ENCODE peak calls at places on chromosomes 1 and 21, in five cellular contexts. One of them, this sample, is unnamed.

GRCh38 chr21:14862794-14863720 is 201.7 kb downstream of the NRIP1 start:
- DNase-seq in MM.1S: peak
- DNase-seq in neural progenitor cell: peak
- DNase-seq in hepatocyte: peak
- DNase-seq in K562: peak
- DNase-seq in this sample: no peak

GRCh38 chr1:17922833-17923232 is 167.7 kb downstream of the ACTL8 start:
- DNase-seq in MM.1S: no peak
- DNase-seq in K562: peak
- DNase-seq in neural progenitor cell: peak
- DNase-seq in hepatocyte: peak
- DNase-seq in this sample: no peak

GRCh38 chr1:234141006-234141405 is 232.2 kb upstream of the COA6 start:
- DNase-seq in neural progenitor cell: no peak
- DNase-seq in hepatocyte: no peak
- DNase-seq in K562: no peak
- DNase-seq in MM.1S: no peak
- DNase-seq in this sample: no peak

GRCh38 chr1:33683913-33684312 is 180.0 kb upstream of the HMGB4 start:
- DNase-seq in hepatocyte: no peak
- DNase-seq in K562: no peak
- DNase-seq in neural progenitor cell: peak
- DNase-seq in MM.1S: no peak
- DNase-seq in this sample: no peak

GRCh38 chr21:35075546-35075945 is 26.4 kb upstream of the RUNX1 start:
- DNase-seq in neural progenitor cell: no peak
- DNase-seq in hepatocyte: peak
- DNase-seq in MM.1S: no peak
- DNase-seq in K562: no peak
- DNase-seq in this sample: no peak

GRCh38 chr1:17420361-17420760 is 19.1 kb downstream of the RCC2 start:
- DNase-seq in hepatocyte: no peak
- DNase-seq in MM.1S: no peak
- DNase-seq in neural progenitor cell: no peak
- DNase-seq in K562: no peak
- DNase-seq in this sample: no peak

GRCh38 chr1:104488296-104489015 is 738.8 kb downstream of the AMY1C start:
- DNase-seq in K562: no peak
- DNase-seq in hepatocyte: no peak
- DNase-seq in neural progenitor cell: no peak
- DNase-seq in MM.1S: no peak
- DNase-seq in this sample: no peak

GRCh38 chr1:40939320-40940059 is 40.0 kb upstream of the CTPS1 start:
- DNase-seq in hepatocyte: peak
- DNase-seq in neural progenitor cell: no peak
- DNase-seq in MM.1S: no peak
- DNase-seq in K562: peak
- DNase-seq in this sample: no peak

GRCh38 chr1:207102659-207103058 is 1.4 kb upstream of the C4BPA start:
- DNase-seq in K562: no peak
- DNase-seq in neural progenitor cell: no peak
- DNase-seq in MM.1S: no peak
- DNase-seq in hepatocyte: no peak
- DNase-seq in this sample: no peak

GRCh38 chr1:145795257-145795881 is 28.5 kb downstream of the RNF115 start:
- DNase-seq in neural progenitor cell: no peak
- DNase-seq in MM.1S: no peak
- DNase-seq in hepatocyte: no peak
- DNase-seq in K562: peak
- DNase-seq in this sample: no peak

GRCh38 chr1:5514519-5515183 is 477.6 kb downstream of the NPHP4 start:
- DNase-seq in hepatocyte: peak
- DNase-seq in K562: peak
- DNase-seq in neural progenitor cell: peak
- DNase-seq in MM.1S: peak
- DNase-seq in this sample: peak

GRCh38 chr1:42479621-42480020 is 16.5 kb downstream of the CCDC30 start:
- DNase-seq in hepatocyte: no peak
- DNase-seq in K562: peak
- DNase-seq in MM.1S: no peak
- DNase-seq in neural progenitor cell: peak
- DNase-seq in this sample: peak

GRCh38 chr1:42477775-42478174 is 14.7 kb downstream of the CCDC30 start:
- DNase-seq in hepatocyte: no peak
- DNase-seq in K562: no peak
- DNase-seq in neural progenitor cell: no peak
- DNase-seq in MM.1S: no peak
- DNase-seq in this sample: no peak

GRCh38 chr1:42480921-42481320 is 17.8 kb downstream of the CCDC30 start:
- DNase-seq in K562: no peak
- DNase-seq in neural progenitor cell: no peak
- DNase-seq in MM.1S: no peak
- DNase-seq in hepatocyte: no peak
- DNase-seq in this sample: no peak

GRCh38 chr1:42484382-42484781 is 21.3 kb downstream of the CCDC30 start:
- DNase-seq in K562: no peak
- DNase-seq in neural progenitor cell: peak
- DNase-seq in MM.1S: no peak
- DNase-seq in hepatocyte: peak
- DNase-seq in this sample: peak

GRCh38 chr1:42482635-42483153 is 19.6 kb downstream of the CCDC30 start:
- DNase-seq in K562: no peak
- DNase-seq in hepatocyte: no peak
- DNase-seq in neural progenitor cell: no peak
- DNase-seq in MM.1S: peak
- DNase-seq in this sample: no peak
- H3K27ac ChIP-seq in K562: no peak
- H3K27ac ChIP-seq in hepatocyte: no peak
- H3K27ac ChIP-seq in neural progenitor cell: no peak
- H3K27ac ChIP-seq in MM.1S: peak
- H3K27ac ChIP-seq in this sample: no peak

DNA sequence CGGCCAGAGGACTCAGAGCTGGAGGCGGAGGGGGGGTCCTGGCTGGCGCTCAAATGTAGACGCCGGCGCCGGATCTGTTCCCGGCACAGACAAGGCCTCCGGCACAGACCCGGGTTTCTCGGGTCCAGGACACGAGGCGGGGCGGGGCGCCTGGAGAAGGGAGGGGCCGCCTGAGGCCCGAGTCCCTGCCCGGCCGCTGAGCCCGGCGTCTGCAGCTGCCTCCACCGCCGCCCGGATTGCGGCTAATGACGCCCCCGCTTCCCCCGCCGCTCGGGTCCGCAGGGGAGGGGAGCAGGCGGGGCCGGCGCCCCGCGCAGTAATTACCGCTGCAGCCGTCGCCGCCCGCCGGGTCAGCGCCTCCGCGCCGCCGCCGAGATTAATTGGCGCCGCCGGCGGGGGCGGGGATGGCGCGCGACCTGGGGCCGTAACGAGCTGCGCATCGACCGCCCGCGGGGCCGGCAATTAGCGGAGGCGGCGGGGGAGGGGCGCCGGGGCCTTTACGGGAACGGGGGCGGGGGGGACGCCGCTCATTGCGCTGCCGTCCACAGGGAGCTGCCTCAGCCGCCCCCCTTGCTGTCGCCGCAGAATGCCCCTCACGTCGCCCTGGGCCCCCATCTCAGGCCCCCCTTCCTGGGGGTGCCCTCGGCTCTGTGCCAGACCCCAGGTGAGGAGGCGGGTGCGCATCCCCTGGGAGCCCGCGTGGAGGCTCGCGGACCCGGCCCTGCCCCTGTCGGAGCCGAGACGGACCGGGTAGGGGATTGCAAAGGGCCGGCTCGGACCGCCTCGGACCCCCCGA is 17.3 kb downstream of the NOC2L start:
- DNase-seq in MM.1S: peak
- DNase-seq in hepatocyte: peak
- DNase-seq in K562: peak
- DNase-seq in neural progenitor cell: peak
- DNase-seq in this sample: no peak
- TF ChIP-seq EZH2 in MM.1S: peak
- TF ChIP-seq EZH2 in hepatocyte: no peak
- TF ChIP-seq EZH2 in K562: no peak
- TF ChIP-seq EZH2 in neural progenitor cell: peak
- TF ChIP-seq EZH2 in this sample: no peak

DNA sequence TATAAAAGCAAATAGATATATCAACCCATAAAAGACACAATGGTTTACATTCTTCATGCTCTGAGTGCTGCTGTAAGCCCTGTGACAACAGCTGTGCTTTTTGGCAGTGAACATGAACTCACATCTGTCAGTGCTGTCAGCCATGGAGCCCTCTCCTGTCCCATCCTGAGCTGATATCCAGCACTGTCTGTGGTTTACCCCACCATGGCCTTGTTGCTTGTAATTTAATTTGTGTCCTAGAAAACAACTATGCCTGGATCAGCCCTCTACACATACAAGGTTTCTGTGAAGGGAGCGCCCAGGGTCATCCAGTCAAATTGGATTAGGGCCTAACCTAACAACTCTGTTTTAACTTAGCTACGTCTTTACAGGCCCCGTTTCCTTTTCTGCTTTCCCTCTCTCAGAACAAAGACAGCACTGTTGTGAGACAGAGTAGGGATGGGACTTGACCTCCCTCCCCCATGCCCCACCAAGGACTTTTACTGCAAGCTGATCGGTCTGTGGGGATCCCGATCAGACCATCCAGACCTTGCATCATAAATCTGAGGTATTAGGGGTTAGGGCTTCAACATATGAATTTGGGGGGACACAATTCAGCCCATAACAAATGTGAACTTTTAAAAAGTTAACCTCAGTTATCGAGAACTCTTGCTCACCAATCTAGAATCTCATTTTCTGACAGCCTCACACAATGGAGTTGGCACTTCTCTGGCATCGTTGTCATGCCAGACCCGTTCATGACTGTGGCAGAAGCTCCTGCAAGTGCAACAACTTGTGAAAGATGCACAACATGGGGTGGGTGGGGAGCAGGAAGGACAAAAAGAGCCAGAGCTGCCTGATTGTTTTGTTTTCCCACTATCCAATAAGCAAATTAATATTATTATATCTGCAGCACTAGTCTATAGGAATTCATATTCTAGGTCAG is 16.4 kb upstream of the SLC44A3 start:
- DNase-seq in hepatocyte: no peak
- DNase-seq in K562: no peak
- DNase-seq in MM.1S: no peak
- DNase-seq in neural progenitor cell: no peak
- DNase-seq in this sample: no peak
- H2AFZ ChIP-seq in hepatocyte: no peak
- H2AFZ ChIP-seq in K562: no peak
- H2AFZ ChIP-seq in MM.1S: no peak
- H2AFZ ChIP-seq in neural progenitor cell: no peak
- H2AFZ ChIP-seq in this sample: no peak

GRCh38 chr21:44869860-44870747 is 3.4 kb downstream of the PTTG1IP start:
- DNase-seq in K562: peak
- DNase-seq in hepatocyte: peak
- DNase-seq in neural progenitor cell: peak
- DNase-seq in MM.1S: no peak
- DNase-seq in this sample: peak

GRCh38 chr21:44866780-44867179 is 6.7 kb downstream of the PTTG1IP start:
- DNase-seq in K562: no peak
- DNase-seq in neural progenitor cell: no peak
- DNase-seq in hepatocyte: peak
- DNase-seq in MM.1S: no peak
- DNase-seq in this sample: no peak

GRCh38 chr21:44867999-44868700 is 5.3 kb downstream of the PTTG1IP start:
- DNase-seq in hepatocyte: no peak
- DNase-seq in MM.1S: no peak
- DNase-seq in K562: no peak
- DNase-seq in neural progenitor cell: no peak
- DNase-seq in this sample: no peak

GRCh38 chr21:44867464-44867863 is 6.0 kb downstream of the PTTG1IP start:
- DNase-seq in hepatocyte: no peak
- DNase-seq in K562: no peak
- DNase-seq in MM.1S: no peak
- DNase-seq in neural progenitor cell: no peak
- DNase-seq in this sample: no peak

DNA sequence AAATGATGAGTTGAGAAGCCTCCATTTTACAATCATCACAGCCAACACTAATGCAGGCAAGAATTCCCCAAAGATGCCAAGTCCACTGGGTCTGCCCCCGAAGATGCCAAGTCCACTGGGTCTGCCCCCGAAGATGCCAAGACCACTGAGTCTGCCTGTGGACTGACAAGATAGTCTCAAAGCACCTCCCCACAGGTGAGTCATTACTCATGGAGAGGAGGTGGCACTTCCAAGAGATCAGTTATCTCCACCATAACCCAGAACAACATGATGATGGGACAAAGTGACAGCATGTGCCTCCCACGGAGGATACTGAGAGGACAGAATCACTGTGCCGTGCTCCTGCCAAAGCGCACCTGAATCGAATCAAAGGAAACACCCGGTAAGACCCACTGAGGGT is 4.8 kb downstream of the PTTG1IP start:
- DNase-seq in neural progenitor cell: no peak
- DNase-seq in MM.1S: no peak
- DNase-seq in K562: no peak
- DNase-seq in hepatocyte: no peak
- DNase-seq in this sample: no peak
- H3K27ac ChIP-seq in neural progenitor cell: no peak
- H3K27ac ChIP-seq in MM.1S: no peak
- H3K27ac ChIP-seq in K562: no peak
- H3K27ac ChIP-seq in hepatocyte: peak
- H3K27ac ChIP-seq in this sample: peak

GRCh38 chr1:27036718-27037117 is 24.1 kb upstream of the TENT5B start:
- DNase-seq in MM.1S: no peak
- DNase-seq in neural progenitor cell: no peak
- DNase-seq in K562: no peak
- DNase-seq in hepatocyte: no peak
- DNase-seq in this sample: no peak
- TF ChIP-seq EZH2 in MM.1S: no peak
- TF ChIP-seq EZH2 in neural progenitor cell: no peak
- TF ChIP-seq EZH2 in K562: no peak
- TF ChIP-seq EZH2 in hepatocyte: no peak
- TF ChIP-seq EZH2 in this sample: no peak

GRCh38 chr1:211261229-211261628 is 2.1 kb downstream of the RCOR3 start:
- DNase-seq in K562: no peak
- DNase-seq in hepatocyte: no peak
- DNase-seq in neural progenitor cell: no peak
- DNase-seq in MM.1S: no peak
- DNase-seq in this sample: no peak

GRCh38 chr1:211258756-211259595 is at the start of gene RCOR3:
- DNase-seq in neural progenitor cell: peak
- DNase-seq in hepatocyte: peak
- DNase-seq in K562: peak
- DNase-seq in MM.1S: peak
- DNase-seq in this sample: peak

GRCh38 chr1:211260161-211261107 is 1.3 kb downstream of the RCOR3 start:
- DNase-seq in hepatocyte: peak
- DNase-seq in K562: peak
- DNase-seq in MM.1S: peak
- DNase-seq in neural progenitor cell: peak
- DNase-seq in this sample: peak

GRCh38 chr1:211258310-211258755 is 833 bp upstream of the RCOR3 start:
- DNase-seq in hepatocyte: peak
- DNase-seq in MM.1S: peak
- DNase-seq in K562: peak
- DNase-seq in neural progenitor cell: peak
- DNase-seq in this sample: peak

GRCh38 chr1:211259596-211260126 is 495 bp downstream of the RCOR3 start:
- DNase-seq in K562: peak
- DNase-seq in MM.1S: peak
- DNase-seq in neural progenitor cell: no peak
- DNase-seq in hepatocyte: peak
- DNase-seq in this sample: no peak
- H2AFZ ChIP-seq in K562: peak
- H2AFZ ChIP-seq in MM.1S: peak
- H2AFZ ChIP-seq in neural progenitor cell: no peak
- H2AFZ ChIP-seq in hepatocyte: peak
- H2AFZ ChIP-seq in this sample: peak